ENCODE peak calls at places on chromosomes 7 and 10, in eight cellular contexts. Y, K, Z, S, T, Q, O and I are unnamed samples.

GRCh38 chr10:47248436-47249090 is 51.4 kb upstream of the GDF10 start:
- DNase-seq in Y (no peak), K (no peak), Z (no peak), S (no peak), T (no peak), Q (no peak), O (no peak), I (no peak)

GRCh38 chr10:7035111-7035761 is 375.6 kb downstream of the SFMBT2 start:
- DNase-seq in Y (no peak), K (no peak), Z (no peak), S (no peak), T (no peak), Q (no peak), O (no peak), I (no peak)

GRCh38 chr10:120453886-120454285 is 3.1 kb upstream of the PLPP4 start:
- DNase-seq in Y (no peak), K (no peak), Z (no peak), S (no peak), T (no peak), Q (no peak), O (no peak), I (no peak)

GRCh38 chr10:692682-693351 is 3.3 kb upstream of the DIP2C start:
- DNase-seq in Y (no peak), K (no peak), Z (no peak), S (no peak), T (no peak), Q (no peak), O (no peak), I (no peak)

GRCh38 chr10:70803768-70804423 is 11.9 kb upstream of the SGPL1 start:
- DNase-seq in Y (peak), K (no peak), Z (no peak), S (peak), T (no peak), Q (no peak), O (no peak), I (no peak)

GRCh38 chr10:71846816-71847215 is 4.2 kb downstream of the PSAP start:
- DNase-seq in Y (no peak), K (no peak), Z (no peak), S (no peak), T (no peak), Q (no peak), O (no peak), I (no peak)

GRCh38 chr7:106770191-106770590 is 94.9 kb upstream of the PIK3CG start:
- DNase-seq in Y (peak), K (no peak), Z (peak), S (peak), T (no peak), Q (no peak), O (peak), I (peak)

GRCh38 chr7:152601305-152601798 is 74.6 kb downstream of the XRCC2 start:
- DNase-seq in Y (no peak), K (no peak), Z (no peak), S (no peak), T (no peak), Q (no peak), O (no peak), I (no peak)

GRCh38 chr7:142365410-142365842 is 107.6 kb upstream of the PRSS58 start:
- DNase-seq in Y (peak), K (no peak), Z (no peak), S (no peak), T (no peak), Q (no peak), O (no peak), I (no peak)

GRCh38 chr7:5082806-5083205 is 37.1 kb downstream of the RBAK start:
- DNase-seq in Y (no peak), K (no peak), Z (no peak), S (no peak), T (no peak), Q (no peak), O (no peak), I (no peak)

GRCh38 chr7:43905954-43906326 is 456 bp downstream of the URGCP start:
- DNase-seq in Y (peak), K (peak), Z (peak), S (peak), T (peak), Q (peak), O (peak), I (no peak)

GRCh38 chr10:79416578-79417255 is 28.7 kb downstream of the ZCCHC24 start:
- DNase-seq in Y (no peak), K (peak), Z (no peak), S (no peak), T (no peak), Q (peak), O (no peak), I (no peak)

GRCh38 chr7:47497367-47498096 is 84.4 kb downstream of the TNS3 start:
- DNase-seq in Y (no peak), K (no peak), Z (no peak), S (no peak), T (no peak), Q (no peak), O (no peak), I (no peak)

GRCh38 chr10:58001159-58001558 is 266.5 kb downstream of the IPMK start:
- DNase-seq in Y (no peak), K (no peak), Z (no peak), S (no peak), T (no peak), Q (no peak), O (no peak), I (no peak)

GRCh38 chr7:155254018-155254417 is 43.7 kb upstream of the INSIG1 start:
- DNase-seq in Y (no peak), K (no peak), Z (no peak), S (no peak), T (no peak), Q (no peak), O (no peak), I (no peak)

GRCh38 chr10:102450374-102451104 is 804 bp downstream of the C10orf95 start:
- DNase-seq in Y (peak), K (peak), Z (peak), S (peak), T (peak), Q (peak), O (peak), I (no peak)

GRCh38 chr7:155815332-155816191 is 3.3 kb upstream of the SHH start:
- DNase-seq in Y (peak), K (no peak), Z (peak), S (peak), T (peak), Q (peak), O (peak), I (no peak)

GRCh38 chr7:64183126-64183742 is 23.8 kb upstream of the ZNF735 start:
- DNase-seq in Y (no peak), K (no peak), Z (no peak), S (no peak), T (peak), Q (no peak), O (no peak), I (no peak)

GRCh38 chr10:43201545-43202131 is 63.4 kb downstream of the CSGALNACT2 start:
- DNase-seq in Y (no peak), K (no peak), Z (no peak), S (no peak), T (peak), Q (no peak), O (no peak), I (no peak)

GRCh38 chr7:95609277-95609971 is 13.1 kb upstream of the PDK4 start:
- DNase-seq in Y (no peak), K (no peak), Z (peak), S (peak), T (no peak), Q (no peak), O (peak), I (peak)

GRCh38 chr10:119207713-119208552 is 562 bp downstream of the GRK5 start:
- DNase-seq in Y (peak), K (peak), Z (peak), S (peak), T (peak), Q (peak), O (peak), I (no peak)

GRCh38 chr10:122474145-122474739 is 12.9 kb downstream of the HTRA1 start:
- DNase-seq in Y (no peak), K (no peak), Z (no peak), S (peak), T (no peak), Q (no peak), O (no peak), I (no peak)

GRCh38 chr7:28055161-28055544 is 125.4 kb downstream of the JAZF1 start:
- DNase-seq in Y (no peak), K (no peak), Z (no peak), S (peak), T (no peak), Q (no peak), O (peak), I (no peak)

GRCh38 chr10:124318076-124318475 is 100.6 kb downstream of the OAT start:
- DNase-seq in Y (no peak), K (no peak), Z (no peak), S (no peak), T (peak), Q (no peak), O (no peak), I (no peak)

GRCh38 chr7:47741984-47742383 is 160.1 kb upstream of the TNS3 start:
- DNase-seq in Y (no peak), K (no peak), Z (peak), S (no peak), T (no peak), Q (no peak), O (peak), I (peak)

GRCh38 chr10:61897671-61898434 is 3.6 kb upstream of the ARID5B start:
- DNase-seq in Y (peak), K (no peak), Z (peak), S (peak), T (peak), Q (peak), O (peak), I (no peak)

GRCh38 chr10:123967626-123968243 is 76.1 kb upstream of the CPXM2 start:
- DNase-seq in Y (peak), K (peak), Z (peak), S (peak), T (peak), Q (peak), O (peak), I (no peak)

GRCh38 chr10:58827381-58827780 is 314.7 kb downstream of the BICC1 start:
- DNase-seq in Y (no peak), K (no peak), Z (peak), S (no peak), T (no peak), Q (no peak), O (no peak), I (no peak)

GRCh38 chr7:45610019-45610418 is 35.9 kb downstream of the ADCY1 start:
- DNase-seq in Y (no peak), K (no peak), Z (no peak), S (no peak), T (no peak), Q (no peak), O (no peak), I (no peak)

GRCh38 chr7:151309306-151309705 is 32.3 kb upstream of the NUB1 start:
- DNase-seq in Y (no peak), K (no peak), Z (peak), S (peak), T (no peak), Q (no peak), O (peak), I (peak)

GRCh38 chr10:88946965-88947590 is 5.5 kb downstream of the ACTA2 start:
- DNase-seq in Y (no peak), K (no peak), Z (peak), S (peak), T (no peak), Q (no peak), O (no peak), I (no peak)
- H3K4me3 ChIP-seq in Y (no peak), K (no peak), Z (no peak), S (no peak), T (no peak), Q (no peak), O (no peak), I (no peak)

DNA sequence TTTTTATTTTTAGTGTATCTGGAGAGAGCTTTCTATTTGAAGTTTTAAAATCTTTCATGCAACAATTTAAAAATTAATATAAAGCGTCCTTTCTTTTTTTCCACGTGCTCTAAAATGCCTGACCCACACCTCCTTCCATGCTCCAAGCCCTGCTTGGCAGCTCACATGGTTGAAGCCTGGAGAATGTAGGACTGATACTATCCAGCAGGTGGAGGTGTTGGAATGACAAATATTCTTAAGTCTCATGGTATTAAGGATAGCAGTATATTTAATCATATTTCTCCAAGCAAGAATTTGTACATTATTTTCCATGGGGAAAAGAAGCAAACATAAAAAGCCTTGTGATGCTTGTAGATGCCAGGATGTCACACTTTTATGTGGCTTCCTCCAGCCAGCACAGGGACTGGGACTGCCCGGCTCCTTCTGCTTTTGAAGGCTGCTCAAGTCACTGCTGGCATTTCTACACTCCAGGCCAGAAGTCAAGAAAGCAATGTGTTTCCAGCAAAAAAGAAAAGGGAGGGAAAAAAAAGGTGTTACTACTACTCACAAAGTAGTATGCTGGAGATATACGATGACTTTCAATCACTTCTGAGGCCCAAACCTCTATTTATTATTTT is 49.7 kb downstream of the BZW2 start:
- DNase-seq in Y (peak), K (no peak), Z (peak), S (peak), T (peak), Q (no peak), O (peak), I (peak)
- TF ChIP-seq CTCF in Y (peak), K (peak), Z (peak), S (peak), T (peak), Q (peak), O (peak), I (peak)

GRCh38 chr7:30136339-30136738 is 1.6 kb downstream of the MTURN start:
- DNase-seq in Y (no peak), K (no peak), Z (no peak), S (no peak), T (no peak), Q (no peak), O (no peak), I (no peak)
- H3K4me3 ChIP-seq in Y (peak), K (peak), Z (peak), S (peak), T (peak), Q (peak), O (peak), I (peak)

GRCh38 chr10:127227663-127228062 is 31.3 kb upstream of the INSYN2A start:
- DNase-seq in Y (no peak), K (no peak), Z (no peak), S (no peak), T (no peak), Q (no peak), O (no peak), I (no peak)

GRCh38 chr10:127227027-127227426 is 30.6 kb upstream of the INSYN2A start:
- DNase-seq in Y (no peak), K (no peak), Z (no peak), S (no peak), T (no peak), Q (no peak), O (no peak), I (no peak)

GRCh38 chr10:127228195-127228785 is 31.9 kb upstream of the INSYN2A start:
- DNase-seq in Y (no peak), K (no peak), Z (peak), S (no peak), T (peak), Q (no peak), O (peak), I (no peak)
- TF ChIP-seq CTCF in Y (no peak), K (no peak), Z (no peak), S (no peak), T (peak), Q (no peak), O (no peak), I (no peak)